ENCODE peak calls at places on chromosome X, in five cellular contexts. N is MCF 10A, A is pancreas, I is colonic mucosa, Q is cardiac muscle cell. W is an unnamed sample.

GRCh38 chrX:109839694-109840358 is 106.8 kb upstream of the ACSL4 start:
- DNase-seq in I (no peak), Q (no peak), N (peak), A (no peak), W (no peak)

GRCh38 chrX:151870603-151871002 is 42.1 kb upstream of the MAGEA4 start:
- DNase-seq in A (no peak), I (no peak), Q (no peak), N (peak), W (peak)

GRCh38 chrX:111131572-111131971 is 35.6 kb downstream of the PAK3 start:
- DNase-seq in A (no peak), Q (no peak), I (no peak), N (no peak), W (no peak)

GRCh38 chrX:65596270-65596669 is 61.7 kb upstream of the LAS1L start:
- DNase-seq in N (peak), A (no peak), Q (no peak), I (no peak), W (no peak)

GRCh38 chrX:10633722-10634121 is 13.3 kb upstream of the MID1 start:
- DNase-seq in N (peak), Q (no peak), A (no peak), I (no peak), W (peak)

GRCh38 chrX:9148626-9149385 is 114.9 kb upstream of the FAM9B start:
- DNase-seq in Q (peak), I (no peak), N (peak), A (no peak), W (no peak)

GRCh38 chrX:149650162-149650561 is 18.6 kb upstream of the TMEM185A start:
- DNase-seq in Q (no peak), A (no peak), I (no peak), N (no peak), W (no peak)

GRCh38 chrX:24200133-24200532 is 50.6 kb downstream of the ZFX start:
- DNase-seq in A (no peak), Q (no peak), N (no peak), I (no peak), W (no peak)

GRCh38 chrX:92249125-92249524 is 469.9 kb downstream of the PCDH11X start:
- DNase-seq in N (no peak), I (no peak), A (no peak), Q (no peak), W (no peak)

DNA sequence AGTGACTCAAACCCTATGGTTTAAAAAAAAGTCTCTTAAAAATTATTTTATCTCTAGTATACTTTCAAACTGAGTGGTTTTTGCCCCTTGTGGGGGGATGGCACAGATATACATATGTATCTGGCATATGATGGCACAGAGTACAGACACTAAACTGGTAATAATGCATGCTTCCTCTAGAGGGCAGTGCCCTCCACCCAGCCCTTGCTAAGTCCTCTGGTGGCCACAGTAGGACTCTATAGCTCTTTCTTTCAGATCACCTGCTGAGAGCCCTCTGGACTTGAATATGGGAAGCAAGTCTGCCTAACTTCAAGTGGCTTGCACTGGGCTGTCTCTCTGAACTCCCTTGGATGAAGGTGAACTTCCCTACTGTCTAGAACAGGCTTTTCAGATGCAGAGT is 66.3 kb downstream of the TSPAN7 start:
- DNase-seq in I (peak), N (peak), Q (no peak), A (no peak), W (peak)
- TF ChIP-seq CTCF in I (peak), N (peak), Q (peak), A (peak), W (peak)

GRCh38 chrX:80246273-80246672 is 174.0 kb upstream of the TENT5D start:
- DNase-seq in A (no peak), N (peak), I (no peak), Q (no peak), W (no peak)
- TF ChIP-seq CTCF in A (no peak), N (no peak), I (no peak), Q (no peak), W (no peak)

GRCh38 chrX:70009970-70010369 is 39.8 kb downstream of the AWAT2 start:
- DNase-seq in I (no peak), N (no peak), A (no peak), Q (no peak), W (no peak)

GRCh38 chrX:70007946-70008345 is 41.8 kb downstream of the AWAT2 start:
- DNase-seq in A (no peak), Q (no peak), I (no peak), N (no peak), W (no peak)

GRCh38 chrX:70013483-70014222 is 36.1 kb downstream of the AWAT2 start:
- DNase-seq in I (no peak), Q (no peak), N (no peak), A (peak), W (no peak)

GRCh38 chrX:70012756-70013155 is 37.0 kb downstream of the AWAT2 start:
- DNase-seq in A (no peak), I (no peak), Q (no peak), N (no peak), W (no peak)

DNA sequence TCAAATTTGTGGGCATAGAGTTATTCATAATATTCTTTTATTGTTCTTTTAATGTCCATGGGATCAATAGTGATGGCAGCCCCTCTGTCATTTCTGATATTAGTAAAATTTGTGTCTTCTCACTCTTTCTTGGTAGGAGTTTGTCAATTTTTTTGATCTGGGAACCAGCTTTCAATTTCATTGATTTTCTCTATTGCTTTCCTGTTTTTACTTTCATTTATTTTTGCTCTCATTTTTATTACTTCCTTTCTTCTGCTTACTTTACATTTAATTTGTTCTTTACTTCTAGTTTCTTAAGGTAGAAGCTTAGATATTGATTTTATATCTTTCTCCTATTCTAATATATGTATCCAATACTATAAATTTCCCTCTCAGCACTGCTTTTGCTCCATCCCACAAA is 40.7 kb downstream of the AWAT2 start:
- DNase-seq in I (no peak), Q (no peak), A (no peak), N (no peak), W (no peak)
- TF ChIP-seq CTCF in I (no peak), Q (no peak), A (no peak), N (no peak), W (no peak)

DNA sequence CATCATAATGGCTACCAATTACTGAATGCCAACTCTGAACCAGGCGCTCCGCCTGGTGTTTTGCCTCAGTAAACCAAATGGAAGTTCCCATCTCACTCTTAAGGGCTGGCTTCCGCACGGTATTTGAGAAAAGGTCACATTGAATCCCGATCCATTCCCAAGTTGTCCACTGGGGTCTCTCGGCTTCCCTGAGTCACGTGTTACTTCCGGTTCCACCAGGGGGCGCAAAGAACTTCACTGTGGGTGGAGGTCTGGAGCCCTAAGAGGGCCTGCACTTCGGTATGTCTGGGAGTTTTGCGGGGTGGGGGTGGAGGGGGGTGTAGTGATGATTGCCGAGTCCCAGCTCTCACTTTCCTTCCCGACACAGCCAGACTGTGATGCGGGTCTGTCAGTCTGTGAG is 13.4 kb upstream of the NHS start:
- DNase-seq in Q (no peak), I (no peak), N (no peak), A (no peak), W (peak)
- TF ChIP-seq CTCF in Q (no peak), I (no peak), N (peak), A (no peak), W (peak)

GRCh38 chrX:132614297-132614696 is 125.5 kb upstream of the MBNL3 start:
- DNase-seq in Q (peak), I (no peak), A (no peak), N (peak), W (peak)
- TF ChIP-seq CTCF in Q (peak), I (no peak), A (no peak), N (no peak), W (no peak)

GRCh38 chrX:43813898-43814297 is 68.4 kb downstream of the MAOB start:
- DNase-seq in I (peak), Q (peak), A (no peak), N (peak), W (peak)
- TF ChIP-seq CTCF in I (no peak), Q (no peak), A (no peak), N (peak), W (peak)

GRCh38 chrX:123267220-123267619 is 83.1 kb downstream of the GRIA3 start:
- DNase-seq in Q (no peak), N (no peak), I (no peak), A (no peak), W (no peak)
- TF ChIP-seq CTCF in Q (no peak), N (no peak), I (no peak), A (no peak), W (no peak)

GRCh38 chrX:133179500-133179899 is 38.7 kb downstream of the TFDP3 start:
- DNase-seq in I (no peak), N (no peak), A (no peak), Q (no peak), W (no peak)
- TF ChIP-seq CTCF in I (no peak), N (no peak), A (no peak), Q (no peak), W (no peak)